ENCODE peak calls at places on chromosomes 1 and 21, in six cellular contexts. C is hepatocyte; L is activated naive CD8-positive, alpha-beta T cell treated with anti-CD3 and anti-CD28 coated beads for 36 hours; M is T follicular helper cell; P is T-cell; K is Right ventricle myocardium superior. J is an unnamed sample.

GRCh38 chr1:11211925-11212587 is 22.9 kb downstream of the ANGPTL7 start:
- DNase-seq in C (no peak), L (no peak), M (no peak), P (no peak), K (no peak), J (no peak)

GRCh38 chr1:203072911-203073310 is 12.9 kb downstream of the MYOG start:
- DNase-seq in C (no peak), L (no peak), M (no peak), P (no peak), K (no peak), J (no peak)

GRCh38 chr1:98045211-98046030 is 124.6 kb upstream of the DPYD start:
- DNase-seq in C (no peak), L (no peak), M (no peak), P (no peak), K (peak; percentile 34), J (peak; percentile 18)

GRCh38 chr1:32337855-32338636 is 2.0 kb upstream of the MARCKSL1 start:
- DNase-seq in C (no peak), L (peak; percentile 31), M (no peak), P (peak; percentile 16), K (peak; percentile 67), J (no peak)

GRCh38 chr1:5975133-5975880 is 16.9 kb downstream of the NPHP4 start:
- DNase-seq in C (peak; percentile 72), L (peak; percentile 24), M (peak; percentile 34), P (peak; percentile 44), K (no peak), J (peak; percentile 58)

GRCh38 chr1:28129150-28129549 is 40.7 kb upstream of the EYA3 start:
- DNase-seq in C (peak; percentile 35), L (no peak), M (no peak), P (no peak), K (no peak), J (no peak)

GRCh38 chr1:14944471-14944981 is 209.0 kb upstream of the TMEM51 start:
- DNase-seq in C (no peak), L (no peak), M (no peak), P (no peak), K (no peak), J (no peak)

GRCh38 chr1:24544239-24544638 is 11.6 kb upstream of the NCMAP start:
- DNase-seq in C (no peak), L (no peak), M (no peak), P (no peak), K (no peak), J (no peak)

GRCh38 chr1:119712342-119713038 is 756 bp downstream of the PHGDH start:
- DNase-seq in C (peak; percentile 92), L (peak; percentile 84), M (no peak), P (peak; percentile 8), K (peak; percentile 85), J (peak; percentile 52)

GRCh38 chr1:211327341-211327921 is 798 bp downstream of the TRAF5 start:
- DNase-seq in C (peak; percentile 67), L (peak; percentile 32), M (peak; percentile 29), P (peak; percentile 23), K (no peak), J (peak; percentile 64)

GRCh38 chr1:181324797-181325616 is 158.3 kb upstream of the CACNA1E start:
- DNase-seq in C (peak; percentile 50), L (peak; percentile 70), M (no peak), P (no peak), K (no peak), J (no peak)

GRCh38 chr1:179016694-179017382 is 8.9 kb upstream of the FAM20B start:
- DNase-seq in C (peak; percentile 74), L (no peak), M (no peak), P (no peak), K (peak; percentile 93), J (no peak)

GRCh38 chr1:226989081-226989747 is 49.1 kb downstream of the COQ8A start:
- DNase-seq in C (no peak), L (no peak), M (no peak), P (no peak), K (no peak), J (no peak)

GRCh38 chr1:5093042-5093441 is 438.6 kb downstream of the AJAP1 start:
- DNase-seq in C (no peak), L (no peak), M (no peak), P (no peak), K (no peak), J (no peak)

GRCh38 chr1:167984886-167985489 is 48.1 kb upstream of the MPC2 start:
- DNase-seq in C (no peak), L (no peak), M (no peak), P (no peak), K (no peak), J (no peak)

GRCh38 chr1:200153277-200154055 is 126.0 kb downstream of the NR5A2 start:
- DNase-seq in C (no peak), L (peak; percentile 61), M (peak; percentile 28), P (peak; percentile 48), K (no peak), J (peak; percentile 50)

GRCh38 chr1:206082831-206083695 is 30.1 kb downstream of the RHEX start:
- DNase-seq in C (no peak), L (no peak), M (no peak), P (no peak), K (no peak), J (no peak)

GRCh38 chr1:168477792-168478191 is 66.0 kb downstream of the XCL2 start:
- DNase-seq in C (no peak), L (no peak), M (no peak), P (no peak), K (no peak), J (no peak)

GRCh38 chr1:46819335-46819734 is 20.5 kb downstream of the CYP4B1 start:
- DNase-seq in C (no peak), L (no peak), M (no peak), P (no peak), K (no peak), J (no peak)

GRCh38 chr1:199218065-199218464 is 579.2 kb downstream of the PTPRC start:
- DNase-seq in C (no peak), L (no peak), M (no peak), P (peak; percentile 18), K (no peak), J (no peak)

GRCh38 chr1:207823880-207824566 is 72.2 kb downstream of the CD46 start:
- DNase-seq in C (peak; percentile 92), L (peak; percentile 76), M (peak; percentile 73), P (peak; percentile 68), K (peak; percentile 87), J (peak; percentile 55)

GRCh38 chr1:3907621-3908165 is 7.6 kb upstream of the C1orf174 start:
- DNase-seq in C (no peak), L (no peak), M (no peak), P (no peak), K (no peak), J (no peak)

GRCh38 chr21:45279446-45280177 is 8.1 kb downstream of the POFUT2 start:
- DNase-seq in C (no peak), L (no peak), M (no peak), P (no peak), K (no peak), J (no peak)

GRCh38 chr21:45322231-45322959 is 34.7 kb upstream of the POFUT2 start:
- DNase-seq in C (no peak), L (no peak), M (peak; percentile 10), P (peak; percentile 35), K (peak; percentile 18), J (no peak)

GRCh38 chr1:218616681-218617080 is 271.5 kb downstream of the TGFB2 start:
- DNase-seq in C (no peak), L (no peak), M (no peak), P (no peak), K (no peak), J (no peak)

GRCh38 chr21:46002841-46003574 is 21.4 kb downstream of the COL6A1 start:
- DNase-seq in C (no peak), L (no peak), M (no peak), P (no peak), K (peak; percentile 41), J (no peak)

GRCh38 chr1:3397311-3397710 is 57.2 kb upstream of the ARHGEF16 start:
- DNase-seq in C (no peak), L (no peak), M (no peak), P (no peak), K (no peak), J (no peak)

GRCh38 chr21:25626752-25627151 is 12.3 kb upstream of the JAM2 start:
- DNase-seq in C (peak; percentile 22), L (no peak), M (no peak), P (no peak), K (no peak), J (no peak)

GRCh38 chr1:107662976-107663375 is 302.0 kb downstream of the VAV3 start:
- DNase-seq in C (no peak), L (no peak), M (no peak), P (no peak), K (no peak), J (no peak)

J was measured in GM20000.